ENCODE peak calls at places on chromosomes 4 and X, in four cellular contexts. One of them, this sample, is unnamed.

GRCh38 chrX:26783512-26784225 is 567.7 kb downstream of the MAGEB5 start:
- DNase-seq in BJ: no peak
- DNase-seq in heart left ventricle: no peak
- DNase-seq in AG09309: no peak
- DNase-seq in this sample: no peak

GRCh38 chrX:7086384-7086783 is 61.1 kb upstream of the STS start:
- DNase-seq in heart left ventricle: no peak
- DNase-seq in AG09309: no peak
- DNase-seq in BJ: no peak
- DNase-seq in this sample: no peak

GRCh38 chrX:30196322-30196721 is 19.0 kb upstream of the MAGEB2 start:
- DNase-seq in BJ: no peak
- DNase-seq in AG09309: no peak
- DNase-seq in heart left ventricle: no peak
- DNase-seq in this sample: no peak

GRCh38 chr4:76213415-76214268 is at the start of gene SCARB2:
- DNase-seq in AG09309: peak; percentile 48
- DNase-seq in BJ: peak; percentile 38
- DNase-seq in heart left ventricle: peak; percentile 95
- DNase-seq in this sample: peak; percentile 75

GRCh38 chr4:54165011-54165410 is 64.1 kb upstream of the PDGFRA start:
- DNase-seq in heart left ventricle: no peak
- DNase-seq in AG09309: no peak
- DNase-seq in BJ: no peak
- DNase-seq in this sample: no peak

GRCh38 chrX:28590394-28590793 is 3.1 kb downstream of the IL1RAPL1 start:
- DNase-seq in heart left ventricle: no peak
- DNase-seq in BJ: no peak
- DNase-seq in AG09309: no peak
- DNase-seq in this sample: no peak

GRCh38 chrX:8607326-8607725 is 124.6 kb downstream of the ANOS1 start:
- DNase-seq in heart left ventricle: no peak
- DNase-seq in BJ: no peak
- DNase-seq in AG09309: no peak
- DNase-seq in this sample: no peak

GRCh38 chrX:74291964-74292891 is 11.8 kb upstream of the ZCCHC13 start:
- DNase-seq in BJ: peak; percentile 47
- DNase-seq in heart left ventricle: peak; percentile 90
- DNase-seq in AG09309: peak; percentile 58
- DNase-seq in this sample: peak; percentile 65

GRCh38 chrX:66684196-66684595 is 45.3 kb upstream of the EDA2R start:
- DNase-seq in AG09309: no peak
- DNase-seq in BJ: no peak
- DNase-seq in heart left ventricle: no peak
- DNase-seq in this sample: no peak

GRCh38 chr4:148881860-148882643 is 439.8 kb upstream of the NR3C2 start:
- DNase-seq in heart left ventricle: no peak
- DNase-seq in BJ: no peak
- DNase-seq in AG09309: no peak
- DNase-seq in this sample: no peak

GRCh38 chr4:157818946-157819692 is 353.7 kb downstream of the GASK1B start:
- DNase-seq in AG09309: no peak
- DNase-seq in heart left ventricle: no peak
- DNase-seq in BJ: no peak
- DNase-seq in this sample: no peak

GRCh38 chr4:762211-763190 is 56.9 kb downstream of the PCGF3 start:
- DNase-seq in heart left ventricle: peak; percentile 53
- DNase-seq in BJ: no peak
- DNase-seq in AG09309: no peak
- DNase-seq in this sample: no peak

GRCh38 chrX:2614911-2615310 is 76.2 kb upstream of the CD99 start:
- DNase-seq in heart left ventricle: no peak
- DNase-seq in BJ: peak; percentile 74
- DNase-seq in AG09309: peak; percentile 73
- DNase-seq in this sample: no peak
- TF ChIP-seq CTCF in heart left ventricle: peak; percentile 11
- TF ChIP-seq CTCF in BJ: peak; percentile 75
- TF ChIP-seq CTCF in AG09309: peak; percentile 65
- TF ChIP-seq CTCF in this sample: no peak

DNA sequence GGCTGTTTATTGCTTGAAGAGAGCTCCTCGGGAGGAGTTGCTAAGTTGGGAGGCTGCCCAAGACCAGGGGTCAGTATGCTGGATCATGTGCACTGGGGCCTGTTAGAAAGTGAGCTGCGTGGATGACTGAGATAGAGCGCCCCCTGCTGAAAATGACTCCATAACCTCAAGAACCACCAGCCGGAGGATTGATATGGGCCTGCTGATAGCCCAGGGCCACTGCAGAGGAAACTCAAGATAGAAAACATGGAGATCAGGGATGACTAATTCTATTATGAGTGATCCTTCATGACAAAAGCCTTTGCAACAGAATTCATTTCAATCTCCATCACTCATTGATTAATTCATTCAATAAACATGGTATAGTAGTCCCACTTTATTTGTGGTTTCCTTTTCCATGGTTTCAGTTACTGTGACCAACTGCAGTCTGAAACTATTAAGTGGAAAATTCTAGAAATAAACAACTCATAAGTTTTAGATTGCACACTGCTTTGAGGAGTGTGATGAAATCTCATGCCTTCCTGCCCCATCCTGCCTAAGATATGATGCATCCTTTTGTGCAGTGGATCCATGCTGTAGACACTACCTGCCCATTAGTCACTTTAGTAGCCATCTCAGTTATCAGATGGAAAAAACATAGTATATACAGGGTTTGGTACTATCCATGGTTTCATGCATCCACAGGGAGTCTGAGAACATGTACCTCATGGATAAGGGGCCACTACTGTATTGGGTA is 126.7 kb upstream of the MBNL3 start:
- DNase-seq in BJ: no peak
- DNase-seq in heart left ventricle: no peak
- DNase-seq in AG09309: no peak
- DNase-seq in this sample: no peak
- TF ChIP-seq CTCF in BJ: peak; percentile 49
- TF ChIP-seq CTCF in heart left ventricle: peak; percentile 42
- TF ChIP-seq CTCF in AG09309: peak; percentile 49
- TF ChIP-seq CTCF in this sample: peak; percentile 23

DNA sequence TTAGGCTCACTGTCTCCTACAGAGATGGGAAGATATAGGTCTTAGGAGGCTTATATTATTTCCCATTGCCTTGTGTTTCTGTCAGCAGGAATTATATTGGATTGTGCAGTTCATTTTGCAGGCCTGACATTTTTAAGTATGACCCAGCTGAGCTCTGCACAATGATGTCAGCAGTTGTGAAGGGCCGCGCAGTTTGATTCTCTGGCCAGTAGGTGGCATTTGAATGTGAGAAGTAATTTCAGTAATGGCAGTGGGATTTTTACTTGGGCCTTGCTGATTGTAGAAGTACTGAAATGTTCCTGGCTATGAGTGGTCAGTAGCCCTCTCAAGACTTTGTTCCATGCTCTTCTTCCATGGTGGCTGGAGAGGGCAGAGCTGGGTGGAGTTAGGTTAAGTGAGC is 247.2 kb upstream of the MTMR8 start:
- DNase-seq in BJ: no peak
- DNase-seq in heart left ventricle: no peak
- DNase-seq in AG09309: no peak
- DNase-seq in this sample: no peak
- TF ChIP-seq CTCF in BJ: no peak
- TF ChIP-seq CTCF in heart left ventricle: no peak
- TF ChIP-seq CTCF in AG09309: no peak
- TF ChIP-seq CTCF in this sample: no peak

GRCh38 chr4:7374571-7374970 is 60.2 kb downstream of the PSAPL1 start:
- DNase-seq in AG09309: no peak
- DNase-seq in BJ: no peak
- DNase-seq in heart left ventricle: peak; percentile 55
- DNase-seq in this sample: no peak
- TF ChIP-seq CTCF in AG09309: no peak
- TF ChIP-seq CTCF in BJ: no peak
- TF ChIP-seq CTCF in heart left ventricle: no peak
- TF ChIP-seq CTCF in this sample: no peak

DNA sequence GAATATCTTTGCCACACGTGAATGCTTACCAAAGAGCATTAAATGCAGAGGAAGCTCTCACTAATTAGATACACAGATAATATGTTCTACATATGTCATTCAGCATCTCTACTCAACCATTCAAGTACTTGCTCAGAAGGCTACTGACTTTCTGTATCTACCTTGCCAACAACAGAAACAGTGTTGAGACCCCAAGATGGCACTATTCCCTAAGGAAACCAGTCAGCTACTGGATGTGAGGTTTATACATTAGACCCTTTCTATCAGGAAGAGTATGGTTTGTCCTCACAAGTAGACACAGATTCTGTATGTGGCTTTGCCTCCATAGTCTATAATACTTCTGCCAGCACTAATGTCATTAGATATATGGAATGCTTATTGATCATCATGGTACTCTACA is 443.9 kb upstream of the INTU start:
- DNase-seq in BJ: no peak
- DNase-seq in AG09309: no peak
- DNase-seq in heart left ventricle: no peak
- DNase-seq in this sample: no peak
- TF ChIP-seq CTCF in BJ: no peak
- TF ChIP-seq CTCF in AG09309: no peak
- TF ChIP-seq CTCF in heart left ventricle: peak; percentile 19
- TF ChIP-seq CTCF in this sample: no peak

DNA sequence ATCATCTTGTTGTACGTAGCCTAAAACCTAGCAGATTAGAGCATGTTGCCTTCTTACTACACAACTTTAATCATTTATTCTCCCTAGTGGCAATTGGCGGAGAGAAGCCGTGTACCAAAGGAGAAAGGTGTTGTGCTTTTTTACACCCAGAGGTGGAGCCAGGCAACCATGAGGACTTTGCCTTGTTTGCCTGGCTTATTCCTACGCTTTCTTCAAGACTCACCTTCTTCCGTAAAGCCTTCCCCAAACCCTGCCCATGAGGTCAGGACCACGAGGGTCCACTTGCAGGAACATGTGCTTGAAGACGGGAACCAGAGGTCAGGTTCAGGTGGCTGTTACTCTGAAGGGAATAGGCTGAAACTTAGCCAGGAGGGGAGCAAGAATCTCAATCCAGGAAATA is 290.5 kb downstream of the RAB28 start:
- DNase-seq in AG09309: no peak
- DNase-seq in BJ: no peak
- DNase-seq in heart left ventricle: no peak
- DNase-seq in this sample: no peak
- TF ChIP-seq CTCF in AG09309: no peak
- TF ChIP-seq CTCF in BJ: no peak
- TF ChIP-seq CTCF in heart left ventricle: no peak
- TF ChIP-seq CTCF in this sample: no peak

DNA sequence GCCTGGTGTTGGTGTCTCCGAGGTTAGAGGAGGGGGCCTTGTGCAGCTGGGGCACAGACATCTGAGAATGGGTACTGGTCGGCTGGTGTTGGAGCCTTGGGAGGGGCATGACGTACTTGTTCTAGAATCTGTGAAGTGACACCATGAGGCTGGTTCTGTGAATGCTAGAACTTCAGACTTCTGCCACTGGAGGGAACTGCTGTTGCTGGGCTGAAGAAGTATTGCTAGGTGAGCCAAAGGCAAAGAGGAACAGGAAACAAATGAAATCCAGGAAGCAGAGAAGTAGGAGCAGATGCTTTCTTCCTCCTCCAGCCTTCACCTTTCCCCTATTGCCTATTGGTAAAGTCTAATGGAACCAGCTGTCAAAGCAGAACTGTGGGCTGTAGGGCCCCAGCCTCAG is 120.9 kb upstream of the DDIT4L start:
- DNase-seq in heart left ventricle: no peak
- DNase-seq in AG09309: no peak
- DNase-seq in BJ: no peak
- DNase-seq in this sample: no peak
- TF ChIP-seq CTCF in heart left ventricle: no peak
- TF ChIP-seq CTCF in AG09309: peak; percentile 12
- TF ChIP-seq CTCF in BJ: peak; percentile 9
- TF ChIP-seq CTCF in this sample: no peak

GRCh38 chr4:3246458-3247398 is 2.2 kb upstream of the MSANTD1 start:
- DNase-seq in AG09309: no peak
- DNase-seq in BJ: no peak
- DNase-seq in heart left ventricle: no peak
- DNase-seq in this sample: no peak
- TF ChIP-seq CTCF in AG09309: no peak
- TF ChIP-seq CTCF in BJ: no peak
- TF ChIP-seq CTCF in heart left ventricle: no peak
- TF ChIP-seq CTCF in this sample: no peak

DNA sequence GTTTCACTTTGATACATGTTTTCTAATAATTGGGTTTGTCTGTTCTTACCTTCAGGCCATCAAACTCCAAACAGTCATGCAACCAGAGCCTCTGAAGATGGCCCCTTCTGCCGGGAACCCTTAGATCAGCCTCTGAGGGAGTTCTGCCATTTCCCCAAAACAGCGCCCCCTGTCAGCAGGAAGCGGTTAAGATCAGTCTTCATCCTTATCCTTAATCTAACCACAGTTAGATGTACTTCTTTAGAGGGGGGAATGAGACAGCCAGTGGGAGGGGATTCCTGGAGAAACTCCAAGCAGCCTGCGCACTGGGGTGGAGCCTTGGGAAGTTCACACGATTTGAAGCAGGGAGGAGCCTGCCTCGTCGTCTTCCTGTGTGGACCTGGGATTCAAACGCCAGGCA is 185.4 kb downstream of the INPP4B start:
- DNase-seq in heart left ventricle: no peak
- DNase-seq in AG09309: no peak
- DNase-seq in BJ: no peak
- DNase-seq in this sample: no peak
- TF ChIP-seq CTCF in heart left ventricle: no peak
- TF ChIP-seq CTCF in AG09309: no peak
- TF ChIP-seq CTCF in BJ: peak; percentile 6
- TF ChIP-seq CTCF in this sample: no peak

This sample was measured in natural killer cell.